ENCODE peak calls at places on chromosomes 16 and 17, in ten cellular contexts. C, R, A, E, B, K, T, N, L and H are unnamed samples.

GRCh38 chr17:18315498-18316360 is 636 bp downstream of the SMCR8 start:
- DNase-seq in A (peak; percentile 28), C (no peak), L (no peak), N (no peak), T (no peak), B (no peak), K (no peak), E (peak; percentile 31), R (no peak), H (no peak)

GRCh38 chr17:9239821-9240658 is 218.7 kb downstream of the NTN1 start:
- DNase-seq in N (peak; percentile 72), K (no peak), T (peak; percentile 86), A (peak; percentile 64), B (peak; percentile 88), R (peak; percentile 66), E (peak; percentile 61), L (peak; percentile 87), C (peak; percentile 75), H (no peak)

GRCh38 chr17:78112508-78113471 is 15.8 kb downstream of the TMC6 start:
- DNase-seq in K (no peak), C (peak; percentile 58), A (peak; percentile 67), L (peak; percentile 61), R (peak; percentile 83), N (peak; percentile 50), B (peak; percentile 80), T (peak; percentile 79), E (peak; percentile 66), H (peak; percentile 88)

GRCh38 chr16:78579020-78579419 is 479.6 kb downstream of the WWOX start:
- DNase-seq in T (no peak), A (no peak), B (no peak), R (no peak), N (no peak), C (no peak), E (no peak), K (no peak), L (no peak), H (no peak)

GRCh38 chr16:69647020-69647419 is 79.3 kb downstream of the NQO1 start:
- DNase-seq in K (no peak), L (no peak), T (no peak), E (no peak), N (no peak), C (no peak), R (no peak), A (no peak), B (no peak), H (no peak)

GRCh38 chr17:70405492-70406220 is 236.3 kb downstream of the KCNJ2 start:
- DNase-seq in B (peak; percentile 39), T (no peak), A (peak; percentile 53), R (peak; percentile 25), L (no peak), E (no peak), N (no peak), K (no peak), C (no peak), H (no peak)

GRCh38 chr17:57481901-57482300 is 225.6 kb downstream of the MSI2 start:
- DNase-seq in T (no peak), B (peak; percentile 70), E (no peak), R (no peak), K (no peak), L (no peak), N (no peak), A (no peak), C (no peak), H (no peak)

GRCh38 chr17:82253179-82253544 is 20.3 kb downstream of the CSNK1D start:
- DNase-seq in B (no peak), K (no peak), T (no peak), A (no peak), L (no peak), N (no peak), R (no peak), C (no peak), E (no peak), H (no peak)

GRCh38 chr16:79847569-79847968 is 247.0 kb upstream of the MAF start:
- DNase-seq in A (no peak), T (no peak), L (no peak), K (no peak), E (no peak), R (no peak), C (no peak), N (no peak), B (no peak), H (no peak)

DNA sequence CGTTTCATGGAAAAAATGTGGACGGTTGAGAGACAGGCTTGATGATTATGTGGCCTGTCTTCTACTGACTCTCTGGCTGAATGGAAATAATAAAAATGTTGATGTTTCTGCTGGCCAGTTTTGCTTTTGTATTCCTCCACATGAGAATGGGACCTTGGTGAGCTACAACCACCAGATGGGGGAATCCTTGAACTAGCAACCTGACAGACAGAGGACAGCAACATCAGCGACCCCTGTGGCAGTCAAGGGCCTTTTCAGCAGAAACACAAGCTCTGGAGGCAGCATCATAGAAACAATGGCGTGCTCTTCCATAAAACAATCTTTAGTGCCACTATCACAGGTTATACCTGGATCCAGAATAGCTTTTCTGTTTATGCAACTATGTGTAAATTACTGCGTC is 84.0 kb upstream of the ATP2A3 start:
- DNase-seq in L (no peak), B (no peak), N (no peak), A (no peak), K (no peak), R (no peak), C (no peak), T (no peak), E (no peak), H (no peak)
- TF ChIP-seq CTCF in L (no peak), B (no peak), N (no peak), A (no peak), K (no peak), R (no peak), C (no peak), T (no peak), E (no peak), H (no peak)

GRCh38 chr16:86593913-86594312 is 15.6 kb downstream of the FOXL1 start:
- DNase-seq in L (no peak), T (no peak), A (no peak), N (no peak), C (no peak), K (no peak), E (no peak), R (no peak), B (no peak), H (no peak)
- H3K27me3 ChIP-seq in L (no peaks in the 10 kb centered on the region), T (no peaks in the 10 kb centered on the region), A (no peaks in the 10 kb centered on the region), N (peaks cover 18% of the 10 kb centered on the region), C (no peaks in the 10 kb centered on the region), K (peaks cover 5% of the 10 kb centered on the region), E (no peaks in the 10 kb centered on the region), R (peaks cover 3% of the 10 kb centered on the region), B (peaks cover 70% of the 10 kb centered on the region), H (peaks cover 3% of the 10 kb centered on the region)

GRCh38 chr16:84068783-84069464 is 26.3 kb upstream of the SLC38A8 start:
- DNase-seq in K (no peak), T (no peak), B (no peak), R (no peak), C (no peak), L (no peak), A (no peak), N (no peak), E (no peak), H (no peak)
- H3K36me3 ChIP-seq in K (peaks cover 100% of the 10 kb centered on the region), T (no peaks in the 10 kb centered on the region), B (no peaks in the 10 kb centered on the region), R (peaks cover 29% of the 10 kb centered on the region), C (no peaks in the 10 kb centered on the region), L (peaks cover 86% of the 10 kb centered on the region), A (peaks cover 39% of the 10 kb centered on the region), N (peaks cover 25% of the 10 kb centered on the region), E (peaks cover 61% of the 10 kb centered on the region), H (peaks cover 12% of the 10 kb centered on the region)

GRCh38 chr17:2174471-2175293 is 119.8 kb downstream of the HIC1 start:
- DNase-seq in K (no peak), A (no peak), E (no peak), C (peak; percentile 80), N (peak; percentile 75), R (no peak), L (peak; percentile 55), B (peak; percentile 76), T (peak; percentile 64), H (no peak)
- TF ChIP-seq CTCF in K (no peak), A (no peak), E (no peak), C (no peak), N (no peak), R (no peak), L (no peak), B (no peak), T (no peak), H (no peak)

DNA sequence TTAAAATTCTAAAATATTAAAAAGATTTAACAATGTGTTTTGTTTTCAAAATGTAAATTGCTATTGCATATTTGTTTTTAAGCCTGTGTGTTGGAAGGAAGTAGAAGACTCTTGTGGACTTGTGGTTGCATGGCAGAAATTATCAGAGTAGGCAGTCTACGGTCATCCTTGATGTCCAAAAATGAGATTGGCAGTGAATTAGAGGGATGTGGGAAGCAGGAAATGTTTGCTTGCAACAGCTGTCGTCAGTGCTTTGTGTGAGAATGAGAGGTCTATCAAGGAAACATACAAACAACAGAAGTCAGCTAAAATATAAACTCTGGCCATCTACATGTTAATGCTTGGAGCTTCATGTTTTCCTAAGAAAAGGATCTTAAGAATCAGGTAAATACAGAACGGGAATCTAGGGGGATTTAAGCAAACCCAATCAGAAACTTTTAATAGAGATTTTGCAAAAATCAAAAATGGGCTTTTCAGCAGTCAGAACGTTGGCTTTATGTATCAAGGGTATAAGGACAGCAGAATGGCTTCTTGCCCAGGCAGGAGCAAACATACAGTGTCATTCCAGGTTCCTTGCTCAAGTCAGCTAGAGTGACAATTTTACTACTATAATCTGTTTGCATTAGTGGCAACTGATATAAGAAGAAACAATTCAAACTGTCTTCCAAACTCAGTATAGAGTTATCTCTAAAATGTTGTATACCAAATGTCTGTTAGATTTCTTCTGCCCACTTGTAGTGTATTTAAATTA is 196.7 kb downstream of the CYB561 start:
- DNase-seq in T (no peak), K (no peak), N (no peak), L (no peak), C (no peak), A (no peak), E (no peak), R (no peak), B (no peak), H (no peak)
- H3K27me3 ChIP-seq in T (no peaks in the 10 kb centered on the region), K (no peaks in the 10 kb centered on the region), N (no peaks in the 10 kb centered on the region), L (no peaks in the 10 kb centered on the region), C (no peaks in the 10 kb centered on the region), A (no peaks in the 10 kb centered on the region), E (no peaks in the 10 kb centered on the region), R (no peaks in the 10 kb centered on the region), B (no peaks in the 10 kb centered on the region), H (no peaks in the 10 kb centered on the region)

DNA sequence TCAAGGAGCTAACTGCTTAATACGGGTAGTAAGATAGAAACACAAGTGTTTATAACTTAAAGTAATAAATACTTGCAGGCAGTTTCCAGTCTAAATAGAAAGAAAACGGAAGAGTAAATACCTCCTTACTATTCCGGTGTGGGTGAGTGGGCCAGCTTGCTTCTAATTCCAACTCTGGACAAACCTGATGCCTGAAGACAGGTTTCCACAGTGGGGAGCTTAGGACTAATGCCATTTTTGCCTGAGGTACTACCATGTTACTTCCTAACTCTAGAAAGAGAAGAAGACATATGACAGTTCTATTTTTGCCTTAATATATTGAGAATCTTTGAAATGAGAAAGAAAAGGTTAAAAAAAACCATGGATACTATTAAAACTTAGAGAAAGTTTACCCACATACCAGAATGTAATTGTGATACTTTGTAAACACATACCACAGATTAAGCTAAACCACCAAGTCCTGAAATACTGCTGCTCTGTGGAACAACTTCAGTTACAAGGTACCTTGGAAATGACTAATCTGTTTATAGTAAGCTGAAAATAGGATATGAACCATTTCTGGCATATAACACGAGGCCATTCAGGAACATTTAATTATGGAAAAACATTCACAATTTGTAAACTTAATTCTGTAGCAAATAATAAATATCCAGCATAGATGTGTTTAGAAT is 70.2 kb downstream of the ZZEF1 start:
- DNase-seq in R (no peak), A (no peak), K (no peak), L (no peak), B (no peak), T (no peak), C (no peak), N (peak; percentile 23), E (no peak), H (no peak)
- H3K36me3 ChIP-seq in R (peaks cover 24% of the 10 kb centered on the region), A (peaks cover 19% of the 10 kb centered on the region), K (peaks cover 100% of the 10 kb centered on the region), L (peaks cover 65% of the 10 kb centered on the region), B (no peaks in the 10 kb centered on the region), T (no peaks in the 10 kb centered on the region), C (no peaks in the 10 kb centered on the region), N (peaks cover 7% of the 10 kb centered on the region), E (peaks cover 74% of the 10 kb centered on the region), H (peaks cover 70% of the 10 kb centered on the region)